ENCODE peak calls at places on chromosomes 5 and 9, in eight cellular contexts. G is RKO; J is left ventricle myocardium inferior; K is EL; M is SK-N-DZ; H is activated CD4-positive, alpha-beta T cell treated with anti-CD3 and anti-CD28 coated beads for 24 hours; V is cardiac fibroblast; S is NCI-H1092 treated with DMSO at 0.1 percent for 48 hours. W is an unnamed sample.

GRCh38 chr5:151095341-151096000 is 14.6 kb upstream of the TNIP1 start:
- DNase-seq in G (no peak), J (peak; percentile 61), K (peak; percentile 26), M (peak; percentile 33), H (no peak), V (peak; percentile 52), S (no peak), W (peak; percentile 46)

GRCh38 chr9:132049900-132050299 is 29.8 kb downstream of the MED27 start:
- DNase-seq in G (no peak), J (peak; percentile 33), K (no peak), M (no peak), H (no peak), V (peak; percentile 55), S (no peak), W (no peak)

GRCh38 chr9:122075135-122076030 is 17.7 kb downstream of the TTLL11 start:
- DNase-seq in G (no peak), J (no peak), K (peak; percentile 57), M (no peak), H (no peak), V (peak; percentile 13), S (no peak), W (no peak)

GRCh38 chr5:34586117-34586885 is 69.8 kb upstream of the RAI14 start:
- DNase-seq in G (peak; percentile 28), J (no peak), K (peak; percentile 93), M (no peak), H (no peak), V (peak; percentile 99), S (no peak), W (no peak)

GRCh38 chr9:76321185-76321828 is 72.9 kb downstream of the RFK start:
- DNase-seq in G (peak; percentile 16), J (no peak), K (peak; percentile 67), M (no peak), H (no peak), V (peak; percentile 83), S (no peak), W (no peak)

GRCh38 chr5:74182603-74183002 is 457.9 kb downstream of the ENC1 start:
- DNase-seq in G (no peak), J (no peak), K (no peak), M (peak; percentile 73), H (no peak), V (no peak), S (no peak), W (no peak)

GRCh38 chr5:154179846-154180710 is 10.5 kb upstream of the GALNT10 start:
- DNase-seq in G (peak; percentile 79), J (no peak), K (peak; percentile 62), M (peak; percentile 72), H (no peak), V (peak; percentile 73), S (peak; percentile 64), W (peak; percentile 77)

GRCh38 chr5:146490089-146490843 is 25.7 kb downstream of the GPR151 start:
- DNase-seq in G (no peak), J (no peak), K (no peak), M (no peak), H (no peak), V (no peak), S (no peak), W (no peak)

GRCh38 chr9:11064853-11065252 is 452.1 kb upstream of the PTPRD start:
- DNase-seq in G (no peak), J (no peak), K (no peak), M (no peak), H (no peak), V (no peak), S (no peak), W (peak; percentile 87)

GRCh38 chr5:56279979-56280378 is 46.8 kb upstream of the ANKRD55 start:
- DNase-seq in G (no peak), J (no peak), K (peak; percentile 97), M (no peak), H (no peak), V (peak; percentile 86), S (no peak), W (peak; percentile 58)

GRCh38 chr9:96453625-96454024 is 3.7 kb downstream of the HABP4 start:
- DNase-seq in G (peak; percentile 76), J (no peak), K (peak; percentile 37), M (no peak), H (no peak), V (peak; percentile 56), S (no peak), W (peak; percentile 25)

GRCh38 chr9:20646656-20647055 is 24.4 kb upstream of the MLLT3 start:
- DNase-seq in G (no peak), J (no peak), K (no peak), M (no peak), H (no peak), V (no peak), S (no peak), W (no peak)

GRCh38 chr9:123727332-123727731 is 202.6 kb downstream of the DENND1A start:
- DNase-seq in G (no peak), J (no peak), K (peak; percentile 26), M (no peak), H (no peak), V (peak; percentile 45), S (no peak), W (peak; percentile 20)

GRCh38 chr9:27426717-27427645 is 97.1 kb upstream of the IFNK start:
- DNase-seq in G (no peak), J (no peak), K (peak; percentile 66), M (no peak), H (no peak), V (peak; percentile 64), S (peak; percentile 58), W (peak; percentile 34)

W was measured in SW480.